ENCODE peak calls at places on chromosome 9, in eight cellular contexts. X, G, A, T, M, F, B and I are unnamed samples.

GRCh38 chr9:136551401-136552116 is 5.7 kb upstream of the NOTCH1 start:
- DNase-seq in M (peak; percentile 71), T (peak; percentile 83), X (peak; percentile 29), F (peak; percentile 80), A (no peak), B (no peak), G (peak; percentile 74), I (peak; percentile 79)

GRCh38 chr9:5838884-5839571 is 6.1 kb upstream of the ERMP1 start:
- DNase-seq in B (no peak), X (peak; percentile 37), A (no peak), T (no peak), F (peak; percentile 29), G (peak; percentile 89), M (peak; percentile 75), I (peak; percentile 71)

GRCh38 chr9:3473402-3473801 is 52.4 kb downstream of the RFX3 start:
- DNase-seq in M (no peak), A (no peak), T (no peak), X (no peak), B (no peak), G (no peak), F (no peak), I (no peak)

GRCh38 chr9:37121881-37122280 is 1.5 kb downstream of the ZCCHC7 start:
- DNase-seq in F (no peak), T (no peak), G (no peak), B (no peak), A (no peak), X (no peak), M (no peak), I (no peak)

GRCh38 chr9:93646640-93647178 is 70.3 kb downstream of the PHF2 start:
- DNase-seq in A (no peak), G (no peak), B (no peak), T (no peak), F (no peak), M (no peak), X (no peak), I (peak; percentile 2)

GRCh38 chr9:37979844-37980243 is 75.9 kb upstream of the SLC25A51 start:
- DNase-seq in X (no peak), T (no peak), G (no peak), M (no peak), F (no peak), B (no peak), A (no peak), I (no peak)

GRCh38 chr9:129759329-129759728 is 6.5 kb upstream of the PTGES start:
- DNase-seq in F (no peak), A (no peak), G (no peak), T (no peak), B (no peak), M (no peak), X (no peak), I (no peak)

GRCh38 chr9:137053944-137054931 is at the start of gene ENTPD2:
- DNase-seq in X (no peak), F (no peak), G (peak; percentile 82), T (no peak), M (peak; percentile 85), B (no peak), A (peak; percentile 58), I (peak; percentile 87)

GRCh38 chr9:33202552-33203300 is 35.6 kb upstream of the B4GALT1 start:
- DNase-seq in A (peak; percentile 61), F (no peak), T (peak; percentile 68), M (peak; percentile 48), B (no peak), G (no peak), X (no peak), I (peak; percentile 77)

GRCh38 chr9:38250279-38251035 is 142.0 kb upstream of the ALDH1B1 start:
- DNase-seq in B (no peak), M (no peak), T (no peak), A (no peak), X (no peak), G (no peak), F (no peak), I (no peak)

GRCh38 chr9:16143947-16144890 is 591.4 kb downstream of the CCDC171 start:
- DNase-seq in F (peak; percentile 69), X (no peak), B (no peak), T (no peak), A (no peak), G (no peak), M (no peak), I (no peak)

GRCh38 chr9:78866228-78867132 is 569.6 kb downstream of the PSAT1 start:
- DNase-seq in B (no peak), X (peak; percentile 96), F (peak; percentile 35), M (no peak), G (peak; percentile 73), A (no peak), T (no peak), I (no peak)

GRCh38 chr9:81461196-81461595 is 228.2 kb downstream of the TLE1 start:
- DNase-seq in T (no peak), G (no peak), B (no peak), M (no peak), F (no peak), X (no peak), A (no peak), I (no peak)

GRCh38 chr9:34512131-34513078 is 10.4 kb downstream of the ENHO start:
- DNase-seq in T (no peak), X (no peak), B (no peak), F (no peak), A (peak; percentile 23), G (no peak), M (no peak), I (no peak)

GRCh38 chr9:38388283-38389223 is 3.9 kb upstream of the ALDH1B1 start:
- DNase-seq in M (peak; percentile 22), G (no peak), X (no peak), F (no peak), B (no peak), T (no peak), A (no peak), I (no peak)

GRCh38 chr9:105886136-105886535 is 191.8 kb downstream of the TMEM38B start:
- DNase-seq in X (no peak), G (no peak), B (no peak), A (no peak), F (no peak), T (no peak), M (no peak), I (no peak)

GRCh38 chr9:137391411-137391754 is 31.6 kb downstream of the EXD3 start:
- DNase-seq in X (no peak), M (peak; percentile 84), F (no peak), A (no peak), T (no peak), B (no peak), G (no peak), I (peak; percentile 85)

GRCh38 chr9:89743576-89744254 is 138.9 kb downstream of the GADD45G start:
- DNase-seq in T (no peak), X (no peak), B (peak; percentile 28), G (no peak), F (no peak), M (no peak), A (peak; percentile 80), I (no peak)

GRCh38 chr9:105662184-105663104 is at the start of gene TAL2:
- DNase-seq in M (no peak), A (no peak), T (no peak), F (no peak), G (no peak), X (no peak), B (no peak), I (no peak)